ENCODE peak calls at places on chromosomes 2 and 18, in four cellular contexts. W is transverse colon, H is cardiac muscle cell, F is ascending aorta. V is an unnamed sample. For H3K4me1 and H3K36me3, the result is how much of the 10 kb centered on the place peaks cover.

GRCh38 chr2:218381916-218382366 is at the start of gene SLC11A1:
- DNase-seq in W (peak), H (no peak), F (peak), V (peak)

GRCh38 chr2:67733517-67733916 is 329.3 kb downstream of the C1D start:
- DNase-seq in W (no peak), H (peak), F (no peak), V (no peak)

GRCh38 chr2:46988733-46989481 is 73.3 kb upstream of the MCFD2 start:
- DNase-seq in W (no peak), H (no peak), F (no peak), V (peak)

GRCh38 chr2:157420771-157421323 is 23.0 kb downstream of the CYTIP start:
- DNase-seq in W (no peak), H (peak), F (no peak), V (no peak)

GRCh38 chr18:36176177-36176584 is 11.1 kb upstream of the MOCOS start:
- DNase-seq in W (peak), H (no peak), F (no peak), V (no peak)

GRCh38 chr2:8049851-8050571 is 631.8 kb upstream of the ID2 start:
- DNase-seq in W (no peak), H (no peak), F (no peak), V (no peak)

GRCh38 chr2:48346124-48346536 is 183.8 kb upstream of the STON1 start:
- DNase-seq in W (peak), H (peak), F (peak), V (no peak)

GRCh38 chr2:215851091-215851490 is 162.3 kb downstream of the MREG start:
- DNase-seq in W (no peak), H (no peak), F (no peak), V (no peak)

GRCh38 chr18:63316612-63317555 is 2.7 kb downstream of the BCL2 start:
- DNase-seq in W (peak), H (no peak), F (no peak), V (no peak)

GRCh38 chr2:218982312-218983262 is 2.4 kb downstream of the FEV start:
- DNase-seq in W (no peak), H (no peak), F (no peak), V (no peak)

GRCh38 chr2:72211777-72212515 is 64.3 kb upstream of the CYP26B1 start:
- DNase-seq in W (no peak), H (peak), F (no peak), V (no peak)

GRCh38 chr2:102615620-102616436 is 3.5 kb upstream of the SLC9A2 start:
- DNase-seq in W (peak), H (peak), F (no peak), V (peak)

GRCh38 chr2:168212866-168213265 is 34.5 kb downstream of the STK39 start:
- DNase-seq in W (no peak), H (no peak), F (no peak), V (no peak)

GRCh38 chr2:120791961-120792295 is 56.3 kb downstream of the GLI2 start:
- DNase-seq in W (no peak), H (no peak), F (no peak), V (no peak)

GRCh38 chr2:101410114-101410513 is 22.8 kb upstream of the CREG2 start:
- DNase-seq in W (no peak), H (no peak), F (no peak), V (no peak)

GRCh38 chr18:45806226-45806625 is 19.2 kb upstream of the SIGLEC15 start:
- DNase-seq in W (no peak), H (peak), F (no peak), V (no peak)

GRCh38 chr2:112483821-112484220 is 1.9 kb downstream of the TTL start:
- DNase-seq in W (no peak), H (no peak), F (no peak), V (no peak)

GRCh38 chr18:70374154-70374553 is 85.3 kb downstream of the SOCS6 start:
- DNase-seq in W (no peak), H (no peak), F (no peak), V (no peak)

GRCh38 chr18:76450452-76450851 is 44.6 kb downstream of the ZNF516 start:
- DNase-seq in W (no peak), H (peak), F (peak), V (no peak)

GRCh38 chr18:76447268-76447890 is 47.7 kb downstream of the ZNF516 start:
- DNase-seq in W (no peak), H (no peak), F (no peak), V (no peak)

GRCh38 chr18:76446746-76447267 is 48.2 kb downstream of the ZNF516 start:
- DNase-seq in W (no peak), H (no peak), F (no peak), V (no peak)

GRCh38 chr18:76449110-76449453 is 46.0 kb downstream of the ZNF516 start:
- DNase-seq in W (no peak), H (no peak), F (peak), V (no peak)

GRCh38 chr18:76448262-76449109 is 46.6 kb downstream of the ZNF516 start:
- DNase-seq in W (no peak), H (no peak), F (peak), V (no peak)
- H3K4me1 ChIP-seq in W (half or more), H (half or more), F (under half), V (half or more)

DNA sequence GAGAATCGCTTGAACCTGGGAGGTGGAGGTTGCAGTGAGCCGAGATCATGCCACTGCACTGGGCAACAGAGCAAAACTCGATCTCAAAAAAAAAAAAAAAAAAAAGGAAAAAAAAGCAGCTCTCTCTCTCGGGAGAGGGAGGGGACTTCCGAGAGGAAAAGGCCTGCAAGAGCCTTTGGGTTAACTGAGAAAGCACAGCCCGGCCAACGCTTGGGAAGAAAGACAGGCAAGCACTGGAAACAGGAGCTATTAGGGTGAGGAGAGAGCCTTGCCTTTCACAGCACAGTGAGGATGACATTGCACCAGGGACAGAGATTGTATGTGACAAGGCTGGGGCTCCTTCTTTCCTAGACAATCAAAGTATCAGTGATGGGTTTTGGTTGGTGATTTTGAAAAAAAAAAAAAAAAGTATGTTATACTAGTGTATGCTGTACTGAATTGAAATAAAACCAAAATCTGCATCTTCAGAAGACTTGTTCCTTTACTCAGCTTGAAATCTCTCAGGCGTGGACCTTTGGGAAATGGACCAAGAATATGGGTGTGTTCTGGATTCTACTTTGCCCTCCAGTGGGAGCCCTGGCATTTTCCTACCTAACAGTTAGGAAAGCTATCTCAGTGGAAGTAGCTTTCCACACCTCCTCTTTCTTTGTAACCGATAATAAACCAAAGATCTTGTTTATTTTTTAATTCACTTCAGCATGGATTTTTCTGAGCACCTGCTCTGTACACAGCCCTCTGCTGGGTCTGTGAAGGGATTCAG is 16.7 kb downstream of the SRSF7 start:
- DNase-seq in W (no peak), H (no peak), F (no peak), V (no peak)
- H3K36me3 ChIP-seq in W (under half), H (under half), F (half or more), V (half or more)

DNA sequence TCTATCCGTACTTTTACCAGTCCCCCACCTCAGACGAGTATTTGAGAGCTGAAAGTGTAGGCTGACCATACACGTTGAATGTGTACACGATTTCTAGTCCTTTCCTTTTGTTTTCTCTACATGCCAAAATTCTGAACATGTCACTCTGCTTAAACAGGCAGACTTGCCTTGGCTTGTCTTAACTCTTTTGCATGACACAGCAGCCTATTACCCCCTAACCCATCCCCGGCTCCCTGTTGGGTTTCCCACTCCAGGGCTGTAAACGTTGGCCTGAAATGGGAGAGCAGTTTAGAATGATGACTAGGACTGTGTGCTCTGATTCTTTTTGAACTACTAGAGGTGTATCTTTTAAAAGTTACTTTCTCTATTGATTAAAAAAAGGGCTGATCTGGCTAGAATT is 19.1 kb downstream of the MTCL1 start:
- DNase-seq in W (no peak), H (no peak), F (no peak), V (no peak)
- TF ChIP-seq CTCF in W (no peak), H (no peak), F (no peak), V (no peak)

GRCh38 chr2:226125151-226125550 is 674.5 kb downstream of the IRS1 start:
- DNase-seq in W (no peak), H (peak), F (no peak), V (no peak)
- H3K4me1 ChIP-seq in W (under half), H (under half), F (under half), V (under half)

GRCh38 chr18:34225218-34225553 is 473 bp upstream of the NOL4 start:
- DNase-seq in W (no peak), H (no peak), F (no peak), V (no peak)

GRCh38 chr18:34223164-34223892 is 1.4 kb downstream of the NOL4 start:
- DNase-seq in W (no peak), H (no peak), F (no peak), V (no peak)

GRCh38 chr18:34224423-34225217 is at the start of gene NOL4:
- DNase-seq in W (peak), H (peak), F (peak), V (peak)

GRCh38 chr18:34222396-34223163 is 2.1 kb downstream of the NOL4 start:
- DNase-seq in W (no peak), H (no peak), F (no peak), V (no peak)

DNA sequence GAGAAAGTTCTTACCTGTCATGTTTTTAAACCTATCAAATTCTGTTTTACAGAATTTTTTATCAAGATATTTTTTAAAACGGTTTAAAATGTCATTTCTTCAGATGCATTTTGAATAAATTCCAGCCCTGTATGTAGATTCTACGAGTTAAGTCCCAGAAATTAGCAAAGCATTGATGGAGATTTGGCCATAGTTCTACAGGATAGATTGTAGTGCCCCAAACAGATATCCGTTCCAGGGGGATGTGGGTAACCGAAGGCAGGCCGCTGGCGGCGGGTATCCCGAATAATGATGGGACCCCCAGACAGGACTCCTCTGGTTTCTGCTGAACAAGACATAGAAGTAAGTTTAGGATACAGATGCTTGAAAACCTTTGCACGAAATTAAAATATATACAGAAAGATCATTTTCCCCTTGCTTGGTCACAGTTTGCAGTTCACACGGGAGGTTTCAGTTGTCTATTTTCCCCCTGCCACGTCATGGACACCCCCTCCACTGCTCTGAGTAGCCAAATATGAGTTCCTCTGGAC is 755 bp downstream of the NOL4 start:
- DNase-seq in W (no peak), H (no peak), F (no peak), V (no peak)
- H3K36me3 ChIP-seq in W (under half), H (under half), F (under half), V (under half)

GRCh38 chr2:105748564-105748963 is 3.9 kb downstream of the NCK2 start:
- DNase-seq in W (no peak), H (no peak), F (no peak), V (no peak)
- TF ChIP-seq CTCF in W (no peak), H (no peak), F (no peak), V (no peak)